ENCODE peak calls at places on chromosomes 2 and 18, in seven cellular contexts. A, Y, O, T, M, H and D are unnamed samples.

GRCh38 chr18:10284571-10285282 is 169.7 kb upstream of the APCDD1 start:
- DNase-seq in A (no peak), Y (no peak), O (no peak), T (no peak), M (no peak), H (no peak), D (no peak)

GRCh38 chr18:57475903-57476302 is 40.7 kb downstream of the ONECUT2 start:
- DNase-seq in A (no peak), Y (no peak), O (no peak), T (no peak), M (no peak), H (no peak), D (no peak)

GRCh38 chr18:11398625-11399024 is 210.8 kb upstream of the SLC35G4 start:
- DNase-seq in A (no peak), Y (no peak), O (no peak), T (no peak), M (no peak), H (no peak), D (no peak)

GRCh38 chr2:88451647-88452150 is 794 bp downstream of the FOXI3 start:
- DNase-seq in A (no peak), Y (no peak), O (no peak), T (no peak), M (no peak), H (no peak), D (no peak)

GRCh38 chr2:121534007-121534406 is 3.3 kb downstream of the RNU4ATAC start:
- DNase-seq in A (no peak), Y (no peak), O (no peak), T (no peak), M (no peak), H (no peak), D (no peak)

GRCh38 chr2:229090231-229090630 is 180.9 kb downstream of the PID1 start:
- DNase-seq in A (no peak), Y (no peak), O (no peak), T (peak), M (no peak), H (no peak), D (no peak)

GRCh38 chr2:237726401-237726830 is 72.2 kb upstream of the RBM44 start:
- DNase-seq in A (no peak), Y (no peak), O (no peak), T (peak), M (no peak), H (peak), D (no peak)

GRCh38 chr2:150309681-150310080 is 177.8 kb downstream of the RND3 start:
- DNase-seq in A (no peak), Y (no peak), O (no peak), T (no peak), M (no peak), H (no peak), D (no peak)

GRCh38 chr2:19146867-19147266 is 211.6 kb downstream of the OSR1 start:
- DNase-seq in A (no peak), Y (no peak), O (no peak), T (no peak), M (no peak), H (peak), D (no peak)